ENCODE peak calls at places on chromosomes 2 and 18, in nine cellular contexts. L, D, O, I, G, B, X, C and H are unnamed samples.

GRCh38 chr2:230738924-230739323 is 26.3 kb downstream of the CAB39 start:
- DNase-seq in L (no peak), D (no peak), X (no peak), I (no peak), B (no peak), O (no peak), C (no peak), G (no peak), H (no peak)

GRCh38 chr18:46321954-46322353 is 217.8 kb downstream of the HAUS1 start:
- DNase-seq in X (peak; percentile 53), L (no peak), G (no peak), D (no peak), O (no peak), I (no peak), B (no peak), C (no peak), H (no peak)

GRCh38 chr18:23844991-23845680 is 155.9 kb downstream of the LAMA3 start:
- DNase-seq in D (no peak), B (no peak), L (no peak), X (peak; percentile 42), C (no peak), I (no peak), O (peak; percentile 56), G (no peak), H (peak; percentile 79)

GRCh38 chr2:183123117-183123958 is 905 bp upstream of the NUP35 start:
- DNase-seq in B (no peak), L (no peak), G (no peak), I (no peak), X (no peak), O (no peak), D (no peak), C (no peak), H (no peak)

GRCh38 chr18:78753240-78753639 is 226.4 kb upstream of the SALL3 start:
- DNase-seq in G (no peak), X (no peak), B (no peak), L (no peak), O (no peak), I (no peak), C (no peak), D (no peak), H (no peak)

GRCh38 chr2:71945133-71945959 is 202.3 kb downstream of the CYP26B1 start:
- DNase-seq in G (no peak), D (no peak), C (no peak), L (peak; percentile 40), I (peak; percentile 9), O (no peak), X (no peak), B (no peak), H (no peak)

GRCh38 chr2:54595999-54596903 is 127.2 kb upstream of the EML6 start:
- DNase-seq in L (peak; percentile 51), I (no peak), D (no peak), B (no peak), C (no peak), G (no peak), X (no peak), O (no peak), H (no peak)

GRCh38 chr18:79457652-79458051 is 61.9 kb downstream of the NFATC1 start:
- DNase-seq in C (no peak), I (no peak), X (no peak), G (no peak), L (no peak), B (no peak), D (no peak), O (no peak), H (no peak)

GRCh38 chr2:234329202-234329930 is 167.5 kb downstream of the ARL4C start:
- DNase-seq in G (no peak), X (no peak), B (no peak), I (no peak), D (no peak), L (no peak), C (no peak), O (no peak), H (no peak)

GRCh38 chr2:85266424-85267041 is 61.3 kb downstream of the TGOLN2 start:
- DNase-seq in B (peak; percentile 11), C (no peak), I (peak; percentile 92), G (peak; percentile 73), D (peak; percentile 32), X (peak; percentile 79), L (peak; percentile 80), O (peak; percentile 65), H (peak; percentile 58)

GRCh38 chr2:95158891-95159619 is 593 bp downstream of the ZNF514 start:
- DNase-seq in X (peak; percentile 41), C (peak; percentile 16), G (peak; percentile 62), B (peak; percentile 16), O (peak; percentile 48), L (peak; percentile 51), I (peak; percentile 55), D (no peak), H (peak; percentile 70)